ENCODE peak calls at places on chromosomes 3 and 15, in five cellular contexts. U is HCT116, J is esophagus squamous epithelium, R is breast epithelium, H is stomach. N is an unnamed sample.

GRCh38 chr3:79396595-79396994 is 371.2 kb downstream of the ROBO1 start:
- DNase-seq in R (no peak), J (no peak), U (no peak), H (no peak), N (no peak)

GRCh38 chr3:3015472-3016089 is 94.6 kb downstream of the IL5RA start:
- DNase-seq in R (no peak), H (no peak), J (no peak), U (peak), N (no peak)

GRCh38 chr15:43361313-43361903 is 9.4 kb downstream of the ZSCAN29 start:
- DNase-seq in R (no peak), J (no peak), H (no peak), U (no peak), N (no peak)

GRCh38 chr15:73957276-73957675 is 31.0 kb downstream of the LOXL1 start:
- DNase-seq in R (no peak), H (no peak), U (no peak), J (no peak), N (no peak)

GRCh38 chr15:64090527-64090926 is 3.1 kb downstream of the CIAO2A start:
- DNase-seq in J (no peak), H (no peak), R (no peak), U (no peak), N (no peak)

GRCh38 chr15:77744398-77744797 is 111.7 kb upstream of the LINGO1 start:
- DNase-seq in H (no peak), U (no peak), J (no peak), R (no peak), N (no peak)

GRCh38 chr15:36371509-36371908 is 207.9 kb upstream of the CDIN1 start:
- DNase-seq in J (no peak), R (no peak), H (no peak), U (peak), N (no peak)

GRCh38 chr3:164806188-164806587 is 272.1 kb downstream of the SI start:
- DNase-seq in J (no peak), U (no peak), R (no peak), H (no peak), N (no peak)

GRCh38 chr3:172546105-172546504 is 22.9 kb upstream of the TNFSF10 start:
- DNase-seq in U (peak), J (no peak), H (no peak), R (no peak), N (no peak)

GRCh38 chr3:78632925-78633324 is 1134.9 kb downstream of the ROBO1 start:
- DNase-seq in H (no peak), R (no peak), J (no peak), U (no peak), N (no peak)

GRCh38 chr3:10142707-10143560 is 1.4 kb downstream of the VHL start:
- DNase-seq in J (no peak), H (peak), R (no peak), U (no peak), N (no peak)

GRCh38 chr3:27224197-27224596 is 145.0 kb downstream of the NEK10 start:
- DNase-seq in J (no peak), U (no peak), H (no peak), R (peak), N (no peak)

GRCh38 chr3:155581579-155581978 is 163.3 kb downstream of the PLCH1 start:
- DNase-seq in U (no peak), J (no peak), H (no peak), R (no peak), N (no peak)

GRCh38 chr3:144104679-144105078 is 133.1 kb downstream of the DIPK2A start:
- DNase-seq in R (no peak), H (no peak), J (no peak), U (no peak), N (no peak)

GRCh38 chr15:96342611-96343528 is 12.4 kb downstream of the NR2F2 start:
- DNase-seq in U (no peak), H (no peak), J (no peak), R (no peak), N (peak)

GRCh38 chr15:58918239-58918638 is 15.2 kb downstream of the SLTM start:
- DNase-seq in R (no peak), H (no peak), U (no peak), J (no peak), N (no peak)

GRCh38 chr3:106512846-106513245 is 644.0 kb upstream of the CBLB start:
- DNase-seq in H (no peak), J (no peak), R (no peak), U (no peak), N (no peak)

GRCh38 chr3:12679468-12679867 is 15.6 kb upstream of the RAF1 start:
- DNase-seq in H (no peak), R (no peak), U (no peak), J (no peak), N (no peak)

GRCh38 chr15:65133550-65134200 is at the start of gene PDCD7:
- DNase-seq in J (peak), H (peak), R (peak), U (peak), N (no peak)

GRCh38 chr15:82079736-82080135 is 33.9 kb upstream of the MEX3B start:
- DNase-seq in J (no peak), R (no peak), U (no peak), H (no peak), N (no peak)

GRCh38 chr15:27183182-27183581 is 212.2 kb downstream of the GABRG3 start:
- DNase-seq in U (no peak), J (no peak), R (no peak), H (no peak), N (no peak)

GRCh38 chr15:77415450-77416448 is 4.2 kb downstream of the PEAK1 start:
- DNase-seq in H (no peak), R (no peak), J (no peak), U (no peak), N (no peak)

GRCh38 chr3:62607287-62608029 is 234.1 kb upstream of the FEZF2 start:
- DNase-seq in J (no peak), H (peak), U (no peak), R (peak), N (no peak)

GRCh38 chr3:43411429-43411828 is 125.1 kb downstream of the SNRK start:
- DNase-seq in R (no peak), U (no peak), J (no peak), H (no peak), N (no peak)

DNA sequence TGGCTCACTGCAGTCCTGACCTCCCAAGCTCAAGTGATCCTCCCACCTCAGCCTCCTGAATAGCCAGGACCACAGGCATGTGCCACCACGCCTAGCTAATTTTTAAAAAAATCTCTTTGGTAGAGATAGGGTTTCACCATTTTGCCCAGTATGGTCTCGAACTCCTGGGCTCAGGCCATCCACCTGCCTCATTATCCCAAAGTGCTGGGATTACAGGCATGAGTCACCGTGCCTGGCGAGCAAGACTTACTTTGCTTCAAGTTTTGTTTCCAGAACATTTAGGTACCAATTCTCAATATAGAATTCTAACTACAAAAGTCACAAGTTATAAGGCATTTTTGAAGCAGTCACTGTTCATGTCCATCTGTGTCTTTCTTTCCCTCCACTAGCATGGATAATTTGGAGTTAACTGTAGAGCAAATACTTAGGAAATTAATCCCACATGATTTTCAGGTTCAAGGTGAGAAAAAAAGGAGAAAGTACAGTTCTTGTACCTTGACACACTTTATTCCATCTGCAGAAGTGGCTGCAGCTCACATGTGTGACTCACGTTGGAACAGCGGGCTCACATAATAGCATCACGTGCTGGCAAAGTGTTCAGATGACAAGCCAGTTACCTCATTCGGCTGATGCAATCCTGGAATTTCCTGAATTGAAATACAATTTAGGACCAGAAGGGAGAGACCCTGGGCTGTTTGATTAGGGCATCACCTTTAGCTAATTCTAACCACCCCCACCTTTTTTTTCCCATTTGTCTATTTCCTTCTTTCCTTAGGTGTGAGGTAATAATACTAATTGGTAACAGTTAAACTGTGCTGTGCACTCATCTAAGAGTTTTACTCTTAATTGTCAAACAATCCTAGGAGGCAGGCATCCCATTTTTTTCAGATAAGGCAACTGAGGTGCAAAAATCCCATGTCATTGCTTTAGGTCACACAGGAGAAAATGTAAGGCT is 46.9 kb upstream of the NEDD4 start:
- DNase-seq in J (peak), R (peak), H (peak), U (peak), N (no peak)
- H3K27ac ChIP-seq in J (peak), R (peak), H (no peak), U (peak), N (peak)

DNA sequence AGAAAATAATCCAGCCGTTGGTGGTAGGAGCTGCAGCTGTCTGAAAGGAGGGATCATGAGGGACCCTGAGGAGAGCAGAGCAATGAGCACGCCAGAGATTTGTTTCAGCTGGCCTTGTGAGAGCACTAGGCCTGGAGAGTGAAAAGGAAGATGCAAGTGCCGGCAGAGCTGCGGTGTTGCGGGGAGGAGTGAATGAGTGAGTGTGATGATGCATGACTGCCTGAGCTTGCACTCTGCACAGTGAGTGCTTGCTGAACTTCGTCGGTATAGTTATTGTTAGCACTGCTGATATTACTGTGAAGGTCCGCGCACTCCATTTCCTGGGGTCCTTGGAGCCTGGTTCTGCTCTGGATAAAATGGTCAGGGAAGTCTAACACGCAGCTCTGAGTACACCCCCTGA is 23.2 kb downstream of the EIF1B start:
- DNase-seq in J (no peak), R (no peak), H (no peak), U (no peak), N (no peak)
- TF ChIP-seq CTCF in J (no peak), R (no peak), H (no peak), U (no peak), N (no peak)

GRCh38 chr3:194486540-194487288 is at the start of gene ATP13A3:
- DNase-seq in R (peak), U (peak), J (peak), H (peak), N (peak)
- TF ChIP-seq POLR2A in R (no peak), U (peak), J (no peak), H (no peak), N (no peak)

DNA sequence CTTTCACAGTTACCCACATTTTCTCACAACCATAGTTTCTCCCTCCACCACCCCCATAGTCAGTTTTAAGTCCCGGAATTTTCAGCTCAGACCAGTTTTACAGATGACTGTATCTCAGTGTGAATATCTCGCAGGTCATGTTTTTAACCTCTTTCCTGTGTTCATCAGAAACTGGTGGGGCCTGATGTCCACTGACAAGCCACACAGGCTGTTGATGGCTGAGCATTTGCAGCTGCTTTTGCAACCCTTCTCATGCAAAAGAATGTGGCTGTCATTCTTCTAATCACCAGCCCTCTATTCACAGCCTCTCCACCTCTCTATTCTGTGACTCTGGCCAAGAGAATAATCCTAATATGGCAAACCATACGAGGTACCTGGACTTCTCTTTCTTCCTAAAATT is 8.5 kb downstream of the GYG1 start:
- DNase-seq in J (no peak), U (no peak), R (no peak), H (no peak), N (no peak)
- H3K27ac ChIP-seq in J (peak), U (no peak), R (peak), H (no peak), N (no peak)

GRCh38 chr3:99170867-99171517 is 269.5 kb upstream of the DCBLD2 start:
- DNase-seq in U (no peak), J (no peak), H (no peak), R (no peak), N (no peak)

GRCh38 chr3:99175276-99175801 is 273.8 kb upstream of the DCBLD2 start:
- DNase-seq in R (no peak), J (no peak), H (no peak), U (no peak), N (no peak)

GRCh38 chr3:99171815-99172214 is 270.3 kb upstream of the DCBLD2 start:
- DNase-seq in J (no peak), H (no peak), R (no peak), U (no peak), N (no peak)

GRCh38 chr3:99176169-99176964 is 274.9 kb upstream of the DCBLD2 start:
- DNase-seq in J (no peak), U (no peak), R (no peak), H (no peak), N (no peak)

GRCh38 chr3:99172736-99173657 is 271.5 kb upstream of the DCBLD2 start:
- DNase-seq in J (no peak), U (peak), R (no peak), H (peak), N (no peak)
- TF ChIP-seq CTCF in J (peak), U (peak), R (no peak), H (no peak), N (peak)

GRCh38 chr15:34336947-34337556 is 529 bp downstream of the SLC12A6 start:
- DNase-seq in U (no peak), J (no peak), H (no peak), R (no peak), N (no peak)
- TF ChIP-seq POLR2A in U (no peak), J (no peak), H (no peak), R (no peak), N (no peak)

DNA sequence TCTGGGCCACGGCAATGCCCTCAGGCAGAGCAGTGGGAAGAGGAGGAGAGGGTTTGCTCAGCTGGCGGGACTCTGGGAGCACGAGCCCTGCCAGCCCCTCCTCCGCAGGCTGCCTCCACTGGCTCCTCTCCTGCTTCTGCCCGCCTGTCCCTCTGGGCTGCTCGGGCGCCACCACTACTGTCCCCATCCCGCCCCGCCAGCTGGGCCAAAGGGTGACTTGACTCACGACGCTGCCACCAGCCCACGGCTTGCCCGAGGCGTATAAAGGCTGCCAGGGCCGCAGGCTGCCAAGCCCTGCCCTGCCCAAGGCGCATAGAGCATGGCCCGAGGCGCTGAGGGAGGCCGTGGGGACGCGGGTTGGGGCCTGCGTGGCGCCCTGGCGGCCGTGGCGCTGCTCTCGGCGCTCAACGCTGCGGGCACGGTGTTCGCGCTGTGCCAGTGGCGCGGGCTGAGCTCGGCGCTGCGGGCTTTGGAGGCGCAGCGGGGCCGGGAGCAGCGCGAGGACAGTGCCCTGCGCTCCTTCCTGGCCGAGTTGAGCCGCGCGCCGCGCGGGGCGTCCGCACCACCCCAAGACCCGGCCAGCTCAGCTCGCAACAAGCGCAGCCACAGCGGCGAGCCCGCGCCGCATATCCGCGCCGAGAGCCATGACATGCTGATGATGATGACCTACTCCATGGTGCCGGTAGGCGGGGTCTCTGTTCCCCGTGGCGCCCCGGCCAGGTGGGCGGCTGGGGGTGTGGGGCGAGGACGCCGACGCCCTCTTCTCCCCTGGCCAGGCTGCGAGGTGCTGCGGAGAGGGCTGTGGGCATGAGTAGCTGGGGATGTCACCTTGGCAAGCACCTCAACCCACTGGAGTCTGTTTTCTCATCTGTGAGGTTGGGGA is at the start of gene GLDN:
- DNase-seq in J (no peak), R (no peak), H (peak), U (no peak), N (no peak)
- H3K27ac ChIP-seq in J (peak), R (no peak), H (no peak), U (no peak), N (no peak)

DNA sequence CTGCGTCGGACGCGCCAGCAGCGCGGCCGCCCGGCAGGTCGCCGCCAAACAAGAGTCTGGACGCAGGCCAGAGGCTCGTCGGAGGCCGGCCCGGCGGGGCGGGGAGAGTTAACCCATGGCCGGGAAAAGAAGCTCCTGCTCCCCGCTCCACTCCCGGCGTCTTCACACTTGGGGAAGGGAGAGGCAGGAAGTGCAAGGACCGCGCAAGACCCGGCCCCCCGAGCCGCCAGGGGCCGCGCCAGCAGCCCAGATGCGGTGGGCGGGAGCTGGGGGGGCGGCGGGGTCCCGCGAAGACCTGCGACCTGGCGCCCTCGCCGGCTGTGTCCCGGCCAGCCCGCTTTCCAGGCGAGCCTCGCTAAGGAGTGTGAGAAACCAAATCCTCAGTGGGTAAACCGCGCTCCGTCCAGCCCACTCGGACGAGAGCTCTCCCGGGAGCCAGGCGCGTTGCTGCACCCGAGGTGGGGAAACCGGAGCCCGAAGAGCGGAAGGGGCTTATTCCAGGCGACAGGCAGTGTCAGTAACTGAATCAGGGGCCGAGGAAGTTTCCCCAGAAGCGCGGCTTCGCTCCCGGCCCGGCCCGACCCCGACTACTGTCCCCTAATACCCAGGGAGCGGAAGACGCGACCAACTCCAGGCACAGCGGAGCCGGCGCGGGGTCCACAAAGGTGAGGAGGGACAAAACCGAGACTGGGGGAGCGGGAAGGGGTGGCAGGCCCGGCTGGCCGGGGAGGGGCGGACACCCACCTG is 714 bp downstream of the ADAMTS7 start:
- DNase-seq in H (peak), J (no peak), R (no peak), U (no peak), N (no peak)
- TF ChIP-seq CTCF in H (no peak), J (no peak), R (no peak), U (no peak), N (no peak)

DNA sequence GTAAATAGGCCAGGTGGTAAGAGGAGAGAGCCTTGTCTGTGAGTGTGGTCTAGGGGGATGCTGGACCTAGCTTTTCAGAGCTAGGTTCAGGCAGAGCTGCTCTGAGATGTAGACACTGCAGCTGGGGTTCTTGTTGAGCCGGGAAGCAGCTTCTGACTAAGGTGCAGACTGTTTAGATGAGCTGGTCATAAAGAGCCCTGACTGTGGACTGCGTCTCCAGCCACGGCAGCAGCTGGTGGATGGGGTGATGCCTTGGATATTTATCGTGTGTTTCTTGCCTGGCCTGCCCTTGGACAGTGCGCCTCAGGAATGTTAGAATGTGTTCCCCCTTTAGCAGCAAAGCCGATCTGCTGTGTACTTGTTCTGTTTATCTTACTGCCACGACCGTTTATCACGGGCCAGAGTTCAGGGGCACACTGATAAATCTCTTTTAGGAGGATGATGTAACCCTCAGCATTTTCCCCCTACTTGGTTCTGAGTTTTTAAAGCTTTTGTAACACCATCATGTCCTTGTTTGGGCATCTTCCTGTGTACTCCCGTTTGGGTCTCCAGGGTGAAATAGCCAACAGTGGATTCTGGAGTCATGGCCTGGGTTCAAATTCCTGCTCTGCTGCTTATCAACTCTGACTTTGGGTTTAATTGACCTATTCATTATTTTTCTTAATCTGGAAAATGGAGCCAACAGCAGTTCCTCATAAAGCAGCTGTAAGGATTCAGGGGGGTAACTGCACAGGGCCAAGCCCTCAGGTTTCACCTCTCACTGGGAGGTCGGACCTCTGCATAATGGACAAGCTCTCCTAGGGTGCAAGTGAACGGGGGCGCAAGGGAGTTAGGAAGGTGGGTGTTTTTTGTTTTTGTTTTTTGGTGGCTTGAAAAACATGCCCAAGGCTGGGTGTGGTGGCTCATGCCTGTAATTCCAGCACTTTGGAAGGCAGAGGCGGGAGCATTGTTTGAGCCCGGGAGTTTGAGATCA is 51.4 kb downstream of the FLNB start:
- DNase-seq in U (no peak), H (peak), R (no peak), J (no peak), N (no peak)
- TF ChIP-seq POLR2A in U (no peak), H (no peak), R (no peak), J (no peak), N (no peak)